ENCODE peak calls at places on chromosomes 7 and 10, in four cellular contexts. X is foreskin fibroblast, V is A673, Z is uterus. H is an unnamed sample.

GRCh38 chr7:18126274-18126673 is 98.6 kb upstream of the PRPS1L1 start:
- DNase-seq in V (no peak), Z (no peak), X (no peak), H (no peak)

GRCh38 chr7:37924399-37924798 is 4.0 kb downstream of the EPDR1 start:
- DNase-seq in V (no peak), X (no peak), Z (no peak), H (no peak)

GRCh38 chr7:148588168-148588890 is 2.2 kb upstream of the C7orf33 start:
- DNase-seq in Z (no peak), V (no peak), X (no peak), H (no peak)

GRCh38 chr10:87818505-87819273 is 663 bp upstream of the ATAD1 start:
- DNase-seq in X (peak; percentile 44), Z (no peak), V (peak; percentile 35), H (peak; percentile 56)

GRCh38 chr7:138768251-138768650 is 29.5 kb upstream of the TMEM213 start:
- DNase-seq in X (no peak), Z (no peak), V (peak; percentile 12), H (no peak)

GRCh38 chr10:60848126-60848525 is 69.8 kb downstream of the CDK1 start:
- DNase-seq in Z (peak; percentile 74), V (no peak), X (peak; percentile 87), H (no peak)

GRCh38 chr7:152054377-152055230 is 29.1 kb downstream of the GALNT11 start:
- DNase-seq in V (peak; percentile 45), X (peak; percentile 88), Z (peak; percentile 26), H (no peak)

GRCh38 chr7:142323706-142324105 is 65.8 kb upstream of the PRSS58 start:
- DNase-seq in V (peak; percentile 60), X (no peak), Z (no peak), H (no peak)

GRCh38 chr10:65346466-65346865 is 1579.4 kb upstream of the LRRTM3 start:
- DNase-seq in X (no peak), Z (no peak), V (no peak), H (no peak)

GRCh38 chr10:125064681-125065492 is 95.5 kb downstream of the CTBP2 start:
- DNase-seq in X (peak; percentile 58), V (no peak), Z (no peak), H (no peak)

GRCh38 chr7:5552123-5552522 is 128.5 kb upstream of the TNRC18 start:
- DNase-seq in V (no peak), X (no peak), Z (no peak), H (no peak)

GRCh38 chr7:105295626-105296352 is 92.9 kb downstream of the SRPK2 start:
- DNase-seq in Z (no peak), X (no peak), V (no peak), H (no peak)

GRCh38 chr7:100829150-100829716 is 1.9 kb upstream of the EPHB4 start:
- DNase-seq in V (no peak), Z (peak; percentile 75), X (no peak), H (no peak)

GRCh38 chr10:29830526-29831512 is 196.0 kb upstream of the SVIL start:
- DNase-seq in V (no peak), Z (peak; percentile 52), X (peak; percentile 39), H (peak; percentile 72)

GRCh38 chr7:106176414-106177294 is 64.5 kb upstream of the SYPL1 start:
- DNase-seq in X (peak; percentile 91), V (peak; percentile 83), Z (peak; percentile 77), H (peak; percentile 90)

GRCh38 chr10:129922598-129923123 is 41.4 kb downstream of the EBF3 start:
- DNase-seq in V (no peak), Z (no peak), X (no peak), H (peak; percentile 21)

GRCh38 chr7:103715376-103716110 is 269.5 kb upstream of the SLC26A5 start:
- DNase-seq in Z (no peak), V (no peak), X (no peak), H (no peak)

GRCh38 chr10:17119845-17120244 is 9.8 kb downstream of the CUBN start:
- DNase-seq in V (no peak), Z (no peak), X (no peak), H (no peak)

GRCh38 chr10:17123062-17123661 is 6.4 kb downstream of the CUBN start:
- DNase-seq in X (peak; percentile 83), Z (no peak), V (no peak), H (no peak)

GRCh38 chr10:17123961-17124360 is 5.7 kb downstream of the CUBN start:
- DNase-seq in X (no peak), Z (no peak), V (no peak), H (no peak)

GRCh38 chr10:17120711-17121110 is 8.9 kb downstream of the CUBN start:
- DNase-seq in X (no peak), V (no peak), Z (no peak), H (no peak)

GRCh38 chr10:17122052-17122451 is 7.6 kb downstream of the CUBN start:
- DNase-seq in Z (no peak), X (no peak), V (no peak), H (no peak)
- H3K4me3 ChIP-seq in Z (no peak overlapping the region), X (no peak overlapping the region), V (no peak overlapping the region), H (no peak overlapping the region)

GRCh38 chr10:97075421-97075820 is 110.3 kb downstream of the SLIT1 start:
- DNase-seq in V (no peak), Z (no peak), X (no peak), H (no peak)

GRCh38 chr10:97074256-97075145 is 111.3 kb downstream of the SLIT1 start:
- DNase-seq in X (no peak), Z (no peak), V (no peak), H (no peak)

GRCh38 chr10:97078280-97079156 is 107.2 kb downstream of the SLIT1 start:
- DNase-seq in V (no peak), Z (no peak), X (no peak), H (no peak)

GRCh38 chr10:97075961-97076525 is 109.7 kb downstream of the SLIT1 start:
- DNase-seq in Z (no peak), X (no peak), V (no peak), H (no peak)

DNA sequence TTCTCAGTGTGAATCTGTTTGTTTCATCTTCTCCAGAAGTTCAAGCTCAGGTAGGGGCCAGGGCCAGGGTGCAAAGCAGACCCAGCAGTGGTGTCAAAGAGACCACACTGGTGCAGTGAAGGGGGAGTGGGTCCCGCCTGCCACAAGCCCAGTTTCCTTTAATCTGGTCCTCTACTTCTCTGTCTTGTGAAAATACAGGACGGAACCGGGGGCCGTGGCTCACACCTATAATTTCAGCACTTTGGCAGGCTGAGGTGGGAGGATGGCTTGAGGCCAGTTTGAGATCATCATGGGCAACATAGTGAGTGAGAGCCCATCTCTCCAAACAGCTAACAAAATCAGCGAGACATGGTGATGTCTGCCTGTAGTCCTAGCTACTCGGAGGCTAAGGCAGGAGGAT is 109.0 kb downstream of the SLIT1 start:
- DNase-seq in V (no peak), X (no peak), Z (no peak), H (no peak)
- H3K4me3 ChIP-seq in V (no peak overlapping the region), X (no peak overlapping the region), Z (no peak overlapping the region), H (no peak overlapping the region)

GRCh38 chr10:103856497-103857175 is 1.3 kb upstream of the SH3PXD2A start:
- DNase-seq in V (no peak), X (no peak), Z (no peak), H (no peak)
- H3K4me3 ChIP-seq in V (peak overlapping the region; percentile 73), X (no peak overlapping the region), Z (no peak overlapping the region), H (no peak overlapping the region)

GRCh38 chr7:158283016-158283974 is 304.3 kb downstream of the PTPRN2 start:
- DNase-seq in Z (no peak), V (no peak), X (no peak), H (peak; percentile 49)
- H3K4me3 ChIP-seq in Z (no peak overlapping the region), V (no peak overlapping the region), X (no peak overlapping the region), H (no peak overlapping the region)

GRCh38 chr7:135391514-135391913 is 118.4 kb downstream of the CNOT4 start:
- DNase-seq in Z (no peak), X (no peak), V (no peak), H (no peak)

GRCh38 chr7:135388616-135389015 is 121.3 kb downstream of the CNOT4 start:
- DNase-seq in Z (no peak), X (no peak), V (no peak), H (no peak)

GRCh38 chr7:135389971-135390370 is 119.9 kb downstream of the CNOT4 start:
- DNase-seq in V (no peak), Z (no peak), X (peak; percentile 4), H (no peak)

GRCh38 chr7:135392701-135393100 is 117.2 kb downstream of the CNOT4 start:
- DNase-seq in V (no peak), Z (no peak), X (no peak), H (no peak)

GRCh38 chr7:135390829-135391228 is 119.1 kb downstream of the CNOT4 start:
- DNase-seq in Z (no peak), V (no peak), X (no peak), H (no peak)
- H3K4me3 ChIP-seq in Z (no peak overlapping the region), V (no peak overlapping the region), X (no peak overlapping the region), H (no peak overlapping the region)

GRCh38 chr10:6726924-6727323 is 146.8 kb upstream of the PRKCQ start:
- DNase-seq in X (no peak), Z (no peak), V (no peak), H (no peak)

GRCh38 chr10:6722616-6723004 is 142.5 kb upstream of the PRKCQ start:
- DNase-seq in V (peak; percentile 52), Z (no peak), X (peak; percentile 67), H (no peak)

GRCh38 chr10:6721480-6721879 is 141.4 kb upstream of the PRKCQ start:
- DNase-seq in V (peak; percentile 93), Z (peak; percentile 64), X (peak; percentile 99), H (peak; percentile 85)

GRCh38 chr10:6716521-6716920 is 136.4 kb upstream of the PRKCQ start:
- DNase-seq in Z (peak; percentile 20), V (peak; percentile 12), X (peak; percentile 87), H (peak; percentile 82)

DNA sequence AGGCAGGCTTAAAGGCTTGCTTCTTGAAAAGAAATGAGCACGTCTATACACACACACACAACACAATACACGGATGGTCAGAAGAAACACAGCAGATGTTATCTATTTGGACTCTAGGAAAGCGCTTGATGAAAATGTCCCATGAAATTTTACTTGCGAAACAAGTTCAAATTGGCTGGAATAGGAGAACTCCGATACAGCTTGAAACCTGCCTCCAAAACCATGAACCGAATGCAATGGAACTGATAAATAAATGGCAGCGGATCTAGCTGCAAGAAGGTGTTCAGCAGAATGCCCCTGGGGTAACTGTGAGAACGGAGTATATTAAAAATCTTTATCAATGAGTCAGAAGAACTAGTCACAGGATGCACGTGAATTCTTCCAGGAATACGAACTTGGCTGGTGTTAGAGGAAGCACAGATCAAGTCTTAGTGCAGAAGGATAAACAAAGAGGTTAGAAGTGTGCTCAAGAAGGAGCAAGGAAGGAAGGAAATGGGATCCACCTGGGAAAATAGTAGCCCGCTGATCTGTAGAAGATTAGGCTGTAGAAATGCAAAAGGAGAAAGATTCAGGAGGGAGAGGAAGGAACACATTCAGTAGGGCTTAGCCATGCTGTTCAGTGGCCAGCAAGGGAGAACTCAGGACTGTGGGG is 142.0 kb upstream of the PRKCQ start:
- DNase-seq in V (peak; percentile 55), X (peak; percentile 96), Z (peak; percentile 26), H (no peak)
- H3K4me3 ChIP-seq in V (no peak overlapping the region), X (peak overlapping the region; percentile 16), Z (no peak overlapping the region), H (no peak overlapping the region)

GRCh38 chr7:82810558-82811259 is 352.0 kb downstream of the PCLO start:
- DNase-seq in V (peak; percentile 92), Z (no peak), X (peak; percentile 90), H (no peak)

GRCh38 chr7:82803411-82803810 is 359.3 kb downstream of the PCLO start:
- DNase-seq in X (peak; percentile 69), V (no peak), Z (no peak), H (no peak)

GRCh38 chr7:82808633-82809032 is 354.1 kb downstream of the PCLO start:
- DNase-seq in Z (no peak), V (no peak), X (no peak), H (no peak)

GRCh38 chr7:82805527-82805960 is 357.1 kb downstream of the PCLO start:
- DNase-seq in V (peak; percentile 95), Z (no peak), X (peak; percentile 88), H (no peak)
- H3K4me3 ChIP-seq in V (peak overlapping the region; percentile 28), Z (no peak overlapping the region), X (no peak overlapping the region), H (no peak overlapping the region)

H was measured in sigmoid colon.